ENCODE peak calls at places on chromosomes 13 and 19, in ten cellular contexts. P, Z, R, S, V, T, K, G, I and N are unnamed samples.

GRCh38 chr13:39397866-39398265 is 205.1 kb downstream of the LHFPL6 start:
- DNase-seq in P (no peak), Z (no peak), R (no peak), S (no peak), V (no peak), T (no peak), K (no peak), G (no peak), I (no peak), N (no peak)

GRCh38 chr13:101415358-101416174 is 742 bp downstream of the NALCN start:
- DNase-seq in P (no peak), Z (no peak), R (no peak), S (no peak), V (no peak), T (no peak), K (no peak), G (no peak), I (no peak), N (no peak)

GRCh38 chr19:47253467-47253881 is 2.9 kb upstream of the CCDC9 start:
- DNase-seq in P (no peak), Z (no peak), R (peak; percentile 85), S (no peak), V (no peak), T (no peak), K (no peak), G (peak; percentile 68), I (no peak), N (no peak)

GRCh38 chr19:44992336-44993163 is 8.7 kb upstream of the RELB start:
- DNase-seq in P (no peak), Z (no peak), R (no peak), S (no peak), V (no peak), T (no peak), K (no peak), G (no peak), I (no peak), N (no peak)

GRCh38 chr13:51769455-51770127 is 34.4 kb downstream of the DHRS12 start:
- DNase-seq in P (no peak), Z (no peak), R (no peak), S (no peak), V (no peak), T (no peak), K (no peak), G (no peak), I (no peak), N (no peak)

GRCh38 chr19:12195501-12195860 is 32.6 kb downstream of the ZNF136 start:
- DNase-seq in P (no peak), Z (no peak), R (no peak), S (no peak), V (no peak), T (no peak), K (no peak), G (no peak), I (no peak), N (no peak)

GRCh38 chr13:51584731-51585191 is 499 bp downstream of the WDFY2 start:
- DNase-seq in P (peak; percentile 38), Z (peak; percentile 64), R (peak; percentile 68), S (peak; percentile 58), V (peak; percentile 88), T (no peak), K (peak; percentile 70), G (no peak), I (no peak), N (peak; percentile 25)

GRCh38 chr13:45773236-45773635 is 71.1 kb downstream of the CBY2 start:
- DNase-seq in P (no peak), Z (no peak), R (peak; percentile 34), S (no peak), V (no peak), T (no peak), K (no peak), G (no peak), I (no peak), N (no peak)

GRCh38 chr13:52737900-52738299 is 1.7 kb downstream of the CNMD start:
- DNase-seq in P (no peak), Z (no peak), R (no peak), S (no peak), V (no peak), T (no peak), K (no peak), G (no peak), I (no peak), N (no peak)

GRCh38 chr19:14416743-14417214 is 2.4 kb downstream of the DDX39A start:
- DNase-seq in P (no peak), Z (no peak), R (peak; percentile 62), S (no peak), V (peak; percentile 42), T (no peak), K (no peak), G (no peak), I (peak; percentile 52), N (no peak)

GRCh38 chr13:99572921-99573320 is 71.6 kb downstream of the TM9SF2 start:
- DNase-seq in P (peak; percentile 22), Z (no peak), R (peak; percentile 51), S (no peak), V (peak; percentile 31), T (no peak), K (no peak), G (peak; percentile 19), I (no peak), N (no peak)

GRCh38 chr13:74097116-74097515 is 37.1 kb downstream of the KLF12 start:
- DNase-seq in P (no peak), Z (no peak), R (no peak), S (no peak), V (no peak), T (no peak), K (no peak), G (no peak), I (no peak), N (no peak)

GRCh38 chr19:6875218-6875617 is 12.2 kb upstream of the ADGRE1 start:
- DNase-seq in P (no peak), Z (no peak), R (no peak), S (no peak), V (no peak), T (no peak), K (no peak), G (no peak), I (no peak), N (no peak)

GRCh38 chr13:40789275-40790231 is at the start of gene SLC25A15:
- DNase-seq in P (peak; percentile 64), Z (peak; percentile 68), R (peak; percentile 95), S (peak; percentile 76), V (peak; percentile 91), T (peak; percentile 81), K (peak; percentile 72), G (peak; percentile 29), I (peak; percentile 66), N (peak; percentile 83)

GRCh38 chr13:104008571-104009435 is 942.6 kb upstream of the SLC10A2 start:
- DNase-seq in P (no peak), Z (no peak), R (peak; percentile 55), S (no peak), V (no peak), T (no peak), K (no peak), G (no peak), I (no peak), N (no peak)

GRCh38 chr19:34904846-34905527 is 21.7 kb upstream of the ZNF30 start:
- DNase-seq in P (no peak), Z (no peak), R (no peak), S (no peak), V (no peak), T (no peak), K (no peak), G (no peak), I (no peak), N (no peak)

GRCh38 chr19:46068345-46069258 is 27.8 kb upstream of the IGFL4 start:
- DNase-seq in P (peak; percentile 28), Z (no peak), R (peak; percentile 96), S (no peak), V (peak; percentile 81), T (no peak), K (no peak), G (peak; percentile 45), I (peak; percentile 69), N (no peak)

GRCh38 chr19:4534836-4535658 is at the start of gene PLIN5:
- DNase-seq in P (peak; percentile 46), Z (no peak), R (peak; percentile 75), S (peak; percentile 49), V (no peak), T (peak; percentile 82), K (peak; percentile 27), G (no peak), I (peak; percentile 59), N (peak; percentile 40)

GRCh38 chr13:71249031-71249430 is 618.0 kb downstream of the DACH1 start:
- DNase-seq in P (no peak), Z (no peak), R (no peak), S (no peak), V (no peak), T (no peak), K (no peak), G (no peak), I (no peak), N (no peak)

GRCh38 chr13:30561506-30561905 is 56.2 kb upstream of the USPL1 start:
- DNase-seq in P (no peak), Z (no peak), R (peak; percentile 45), S (no peak), V (no peak), T (no peak), K (no peak), G (no peak), I (no peak), N (no peak)

GRCh38 chr13:111242585-111242984 is 77.9 kb upstream of the TEX29 start:
- DNase-seq in P (no peak), Z (no peak), R (no peak), S (no peak), V (no peak), T (no peak), K (no peak), G (no peak), I (no peak), N (no peak)

GRCh38 chr13:64078025-64078424 is 2662.4 kb upstream of the PCDH20 start:
- DNase-seq in P (no peak), Z (no peak), R (no peak), S (no peak), V (no peak), T (no peak), K (no peak), G (no peak), I (no peak), N (no peak)

GRCh38 chr19:2533686-2534085 is 57.8 kb downstream of the GADD45B start:
- DNase-seq in P (no peak), Z (no peak), R (no peak), S (no peak), V (no peak), T (no peak), K (no peak), G (no peak), I (peak; percentile 28), N (no peak)

GRCh38 chr13:67296511-67296910 is 66.4 kb upstream of the PCDH9 start:
- DNase-seq in P (no peak), Z (no peak), R (peak; percentile 51), S (no peak), V (no peak), T (no peak), K (no peak), G (no peak), I (no peak), N (no peak)

GRCh38 chr13:94708971-94709614 is 3.3 kb downstream of the SOX21 start:
- DNase-seq in P (no peak), Z (no peak), R (no peak), S (no peak), V (no peak), T (no peak), K (no peak), G (no peak), I (no peak), N (no peak)

GRCh38 chr19:31269425-31270127 is 79.7 kb downstream of the TSHZ3 start:
- DNase-seq in P (no peak), Z (no peak), R (peak; percentile 32), S (no peak), V (no peak), T (no peak), K (no peak), G (no peak), I (no peak), N (no peak)

GRCh38 chr13:99605417-99606321 is 104.4 kb downstream of the TM9SF2 start:
- DNase-seq in P (no peak), Z (peak; percentile 41), R (peak; percentile 60), S (peak; percentile 36), V (peak; percentile 69), T (no peak), K (peak; percentile 28), G (no peak), I (peak; percentile 32), N (peak; percentile 28)

GRCh38 chr13:113650731-113651148 is 7.3 kb downstream of the ATP4B start:
- DNase-seq in P (no peak), Z (no peak), R (no peak), S (no peak), V (no peak), T (peak; percentile 41), K (no peak), G (no peak), I (no peak), N (no peak)